ENCODE peak calls at places on chromosomes 6 and 20, in four cellular contexts. L is A549; G is upper lobe of left lung; E is CD8-positive, alpha-beta memory T cell. S is an unnamed sample. For H3K4me1, the result is how much of the 10 kb centered on the place peaks cover.

GRCh38 chr20:37240337-37241055 is 21.1 kb downstream of the GHRH start:
- DNase-seq in L (no peak), E (no peak), G (no peak), S (no peak)

GRCh38 chr6:75149253-75149652 is 56.6 kb downstream of the COL12A1 start:
- DNase-seq in E (no peak), G (no peak), L (no peak), S (no peak)

GRCh38 chr20:4513720-4514119 is 208.0 kb upstream of the PRND start:
- DNase-seq in E (no peak), L (peak), G (no peak), S (peak)

GRCh38 chr6:117346142-117346930 is 79.4 kb downstream of the ROS1 start:
- DNase-seq in G (no peak), L (no peak), E (no peak), S (peak)

GRCh38 chr6:37765182-37765780 is 54.2 kb upstream of the ZFAND3 start:
- DNase-seq in L (no peak), G (no peak), E (no peak), S (no peak)

GRCh38 chr20:61640171-61640570 is 388.1 kb downstream of the CDH4 start:
- DNase-seq in G (no peak), E (no peak), L (no peak), S (no peak)

GRCh38 chr20:59515013-59515905 is 89.1 kb upstream of the PHACTR3 start:
- DNase-seq in L (peak), G (peak), E (no peak), S (peak)

GRCh38 chr6:33761922-33762629 is 15.4 kb upstream of the IP6K3 start:
- DNase-seq in G (peak), L (peak), E (no peak), S (peak)

GRCh38 chr6:162260024-162260423 is 467.5 kb downstream of the PRKN start:
- DNase-seq in E (no peak), L (no peak), G (no peak), S (no peak)

GRCh38 chr20:4041748-4042411 is 26.5 kb upstream of the RNF24 start:
- DNase-seq in E (no peak), L (peak), G (peak), S (no peak)

GRCh38 chr6:54875539-54875938 is 29.0 kb downstream of the FAM83B start:
- DNase-seq in G (no peak), L (no peak), E (no peak), S (no peak)

GRCh38 chr20:57265649-57266250 is 691 bp downstream of the BMP7 start:
- DNase-seq in G (no peak), E (no peak), L (peak), S (no peak)

GRCh38 chr6:128327890-128328289 is 192.5 kb downstream of the PTPRK start:
- DNase-seq in E (peak), L (peak), G (no peak), S (no peak)

GRCh38 chr6:97469451-97469850 is 186.4 kb upstream of the MMS22L start:
- DNase-seq in E (no peak), L (no peak), G (no peak), S (no peak)

DNA sequence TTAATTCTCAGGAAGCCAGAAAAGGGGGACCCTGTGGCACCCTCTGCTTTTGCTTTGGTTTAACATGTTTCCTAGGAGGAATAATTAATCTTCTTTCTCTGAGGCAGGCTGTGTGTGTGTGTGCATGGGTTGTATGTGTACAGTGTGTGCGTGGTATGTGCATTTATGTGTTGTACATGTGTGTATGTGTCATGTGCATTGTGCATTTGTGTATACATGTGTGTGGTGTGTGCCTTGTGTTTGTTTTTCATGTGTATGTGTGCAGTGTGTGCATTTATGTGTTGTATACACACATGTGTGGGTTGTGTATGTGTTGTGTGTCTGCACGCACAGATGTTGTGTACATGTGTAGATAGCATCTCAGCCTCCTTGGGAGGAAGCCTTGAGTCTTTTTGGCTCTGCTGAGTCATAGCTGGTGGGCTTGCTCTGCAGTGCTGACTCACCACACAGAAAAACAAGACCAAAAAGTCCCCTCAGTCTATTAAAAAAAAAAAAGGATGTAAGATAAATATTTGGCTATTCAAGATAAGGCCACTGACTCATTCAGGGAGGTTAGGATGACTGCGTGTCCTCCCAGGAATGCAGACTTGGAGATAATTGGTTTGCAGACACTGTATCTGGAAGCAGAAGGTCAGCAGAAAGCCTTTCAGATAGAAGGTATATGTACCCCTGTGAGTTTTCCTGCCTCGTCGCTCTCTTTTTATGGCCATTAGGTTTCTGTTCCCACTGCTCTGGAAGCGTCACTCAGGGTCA is 58.6 kb downstream of the SYNJ2 start:
- DNase-seq in E (no peak), L (peak), G (no peak), S (peak)
- H3K4me1 ChIP-seq in E (under half), L (half or more), G (under half), S (half or more)

DNA sequence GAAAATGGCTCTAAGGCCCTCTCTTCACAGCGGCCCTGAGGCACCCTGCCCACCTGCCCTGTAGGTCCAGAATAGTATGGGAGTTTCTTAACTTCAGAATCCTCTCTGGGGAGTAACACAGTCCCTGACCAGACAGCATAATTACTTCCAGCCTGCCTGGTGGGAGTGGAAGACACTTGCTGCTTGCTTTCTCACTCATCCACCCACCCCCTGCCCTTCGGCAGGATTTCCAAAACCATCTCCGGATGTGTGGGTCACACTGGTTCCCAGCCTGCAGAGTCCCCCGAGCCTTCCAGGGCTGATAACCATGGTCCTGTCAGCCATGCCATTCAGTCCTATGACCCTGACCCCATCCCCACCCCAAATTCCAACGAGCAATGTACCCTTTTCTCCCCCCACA is 5.4 kb downstream of the SLC29A1 start:
- DNase-seq in L (no peak), E (peak), G (no peak), S (no peak)
- H3K4me1 ChIP-seq in L (under half), E (under half), G (under half), S (under half)

GRCh38 chr6:121760640-121761213 is 325.3 kb downstream of the GJA1 start:
- DNase-seq in G (no peak), E (no peak), L (no peak), S (no peak)

GRCh38 chr6:121764493-121764892 is 329.0 kb downstream of the GJA1 start:
- DNase-seq in E (no peak), L (no peak), G (no peak), S (no peak)

GRCh38 chr6:121756643-121757042 is 321.2 kb downstream of the GJA1 start:
- DNase-seq in E (no peak), G (no peak), L (no peak), S (no peak)

GRCh38 chr6:121759370-121759769 is 323.9 kb downstream of the GJA1 start:
- DNase-seq in G (no peak), L (no peak), E (no peak), S (no peak)

GRCh38 chr6:121760191-121760590 is 324.7 kb downstream of the GJA1 start:
- DNase-seq in G (no peak), L (no peak), E (no peak), S (no peak)
- H3K4me1 ChIP-seq in G (under half), L (under half), E (under half), S (under half)

GRCh38 chr20:17643531-17644188 is 38.4 kb downstream of the RRBP1 start:
- DNase-seq in L (no peak), G (no peak), E (no peak), S (no peak)
- H3K4me1 ChIP-seq in L (under half), G (under half), E (under half), S (under half)